ENCODE peak calls at places on chromosomes 12 and 14, in five cellular contexts. C is mammary epithelial cell, N is astrocyte of the spinal cord, I is right lobe of liver, W is progenitor cell of endocrine pancreas. Y is an unnamed sample.

GRCh38 chr12:27785882-27786570 is 6.0 kb upstream of the MANSC4 start:
- DNase-seq in N (peak), W (no peak), C (peak), I (no peak), Y (no peak)

GRCh38 chr12:17588968-17589367 is 501.0 kb downstream of the RERGL start:
- DNase-seq in W (no peak), I (no peak), N (no peak), C (peak), Y (no peak)

GRCh38 chr14:65156568-65157366 is 54.5 kb upstream of the MAX start:
- DNase-seq in W (no peak), I (peak), N (peak), C (peak), Y (no peak)

GRCh38 chr14:66596241-66596985 is 88.5 kb downstream of the GPHN start:
- DNase-seq in N (no peak), I (no peak), C (no peak), W (no peak), Y (no peak)

GRCh38 chr12:131882804-131883520 is 11.5 kb upstream of the ULK1 start:
- DNase-seq in C (no peak), W (no peak), I (no peak), N (no peak), Y (no peak)

GRCh38 chr12:72546106-72546505 is 273.9 kb downstream of the TRHDE start:
- DNase-seq in W (no peak), I (no peak), N (peak), C (no peak), Y (no peak)

GRCh38 chr14:91342243-91342760 is 75.3 kb downstream of the CCDC88C start:
- DNase-seq in W (no peak), I (no peak), N (no peak), C (no peak), Y (no peak)

GRCh38 chr12:102468261-102468940 is 12.0 kb downstream of the IGF1 start:
- DNase-seq in W (no peak), N (peak), C (no peak), I (no peak), Y (no peak)

GRCh38 chr12:100608776-100609175 is 35.3 kb downstream of the GAS2L3 start:
- DNase-seq in W (no peak), N (no peak), I (no peak), C (no peak), Y (no peak)

GRCh38 chr12:23186950-23187349 is 562.0 kb downstream of the ETNK1 start:
- DNase-seq in W (no peak), C (no peak), I (no peak), N (no peak), Y (no peak)

GRCh38 chr14:77730976-77731497 is 23.1 kb downstream of the SLIRP start:
- DNase-seq in N (no peak), C (no peak), I (no peak), W (no peak), Y (no peak)

GRCh38 chr12:20342111-20342510 is 26.2 kb upstream of the PDE3A start:
- DNase-seq in I (no peak), W (no peak), N (no peak), C (no peak), Y (no peak)

GRCh38 chr14:29242755-29243340 is 476.3 kb downstream of the FOXG1 start:
- DNase-seq in C (no peak), I (no peak), W (no peak), N (peak), Y (no peak)

GRCh38 chr12:128455849-128456248 is 188.9 kb downstream of the TMEM132C start:
- DNase-seq in I (no peak), W (no peak), N (no peak), C (no peak), Y (no peak)

GRCh38 chr14:50123062-50123461 is 6.7 kb upstream of the VCPKMT start:
- DNase-seq in C (no peak), W (no peak), N (no peak), I (no peak), Y (no peak)

GRCh38 chr12:55931317-55931779 is 386 bp downstream of the DGKA start:
- DNase-seq in C (no peak), W (no peak), N (no peak), I (no peak), Y (no peak)

GRCh38 chr12:51871918-51872688 is 15.8 kb upstream of the ANKRD33 start:
- DNase-seq in I (no peak), C (no peak), N (no peak), W (no peak), Y (no peak)

GRCh38 chr14:51293149-51293925 is 53.3 kb downstream of the TMX1 start:
- DNase-seq in I (no peak), C (peak), W (no peak), N (peak), Y (no peak)

GRCh38 chr12:132000286-132000872 is 50.6 kb downstream of the EP400 start:
- DNase-seq in N (no peak), W (no peak), I (no peak), C (no peak), Y (no peak)

GRCh38 chr12:104877107-104877705 is 80.9 kb downstream of the SLC41A2 start:
- DNase-seq in W (no peak), N (peak), I (no peak), C (peak), Y (no peak)

GRCh38 chr14:56195219-56195618 is 77.0 kb downstream of the PELI2 start:
- DNase-seq in W (no peak), N (no peak), I (no peak), C (no peak), Y (no peak)

GRCh38 chr12:102095677-102096263 is 24.1 kb downstream of the NUP37 start:
- DNase-seq in W (no peak), N (peak), I (no peak), C (peak), Y (no peak)

GRCh38 chr14:57262117-57262516 is 6.6 kb downstream of the EXOC5 start:
- DNase-seq in I (no peak), C (no peak), W (no peak), N (no peak), Y (no peak)

DNA sequence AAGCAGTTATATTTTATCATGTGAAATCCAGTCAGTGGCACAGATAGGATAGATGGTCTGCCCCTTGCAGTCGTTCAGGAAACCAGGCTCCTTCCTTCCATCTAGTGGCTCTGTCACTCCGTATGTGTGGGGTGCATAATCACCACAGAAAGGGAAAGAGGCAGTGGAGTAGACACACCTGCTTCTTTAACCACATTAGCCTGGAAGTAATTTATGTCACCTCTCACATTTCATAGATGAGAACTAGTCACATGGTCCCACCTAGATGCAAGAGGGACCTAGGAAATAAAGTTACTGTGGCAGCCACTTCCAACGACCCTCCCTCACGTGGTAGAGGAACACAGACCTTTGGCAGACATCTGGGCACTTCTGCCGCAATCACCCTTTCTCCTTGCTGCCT is 14.2 kb upstream of the RNU6-8 start:
- DNase-seq in W (no peak), I (no peak), C (no peak), N (no peak), Y (no peak)
- TF ChIP-seq CTCF in W (no peak), I (no peak), C (no peak), N (no peak), Y (no peak)

GRCh38 chr14:61570961-61571299 is 124.4 kb upstream of the HIF1A start:
- DNase-seq in C (no peak), W (no peak), I (no peak), N (no peak), Y (no peak)
- TF ChIP-seq CTCF in C (no peak), W (no peak), I (no peak), N (no peak), Y (no peak)

DNA sequence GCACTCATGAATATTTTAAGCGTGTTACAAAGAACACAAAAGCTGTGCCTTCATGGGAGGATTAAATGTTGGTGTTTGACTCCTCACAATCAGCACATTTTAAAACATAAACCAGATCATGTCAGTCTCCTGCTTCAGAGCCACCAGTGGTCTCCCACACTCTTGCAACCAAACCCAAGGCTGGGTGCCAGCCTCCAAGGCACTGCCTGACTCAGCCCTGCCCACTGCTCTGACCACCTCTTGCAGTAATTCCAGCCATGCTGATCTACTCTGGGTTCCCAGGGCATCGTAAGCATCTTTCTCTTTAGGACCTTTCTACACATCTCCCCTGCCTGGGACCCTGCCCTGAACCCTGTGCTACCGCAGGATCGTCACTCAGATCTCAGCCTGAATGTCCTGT is 449.6 kb downstream of the RAD51B start:
- DNase-seq in I (no peak), W (no peak), C (no peak), N (peak), Y (no peak)
- TF ChIP-seq CTCF in I (no peak), W (no peak), C (no peak), N (no peak), Y (no peak)

GRCh38 chr14:68548194-68549056 is 244.4 kb downstream of the ZFP36L1 start:
- DNase-seq in N (peak), I (no peak), C (peak), W (no peak), Y (no peak)

GRCh38 chr14:68549966-68550705 is 242.7 kb downstream of the ZFP36L1 start:
- DNase-seq in W (no peak), I (no peak), N (peak), C (no peak), Y (no peak)

GRCh38 chr14:68546839-68547238 is 246.0 kb downstream of the ZFP36L1 start:
- DNase-seq in I (no peak), C (peak), N (peak), W (no peak), Y (no peak)

GRCh38 chr14:68549057-68549421 is 243.8 kb downstream of the ZFP36L1 start:
- DNase-seq in C (peak), W (no peak), I (no peak), N (peak), Y (no peak)

DNA sequence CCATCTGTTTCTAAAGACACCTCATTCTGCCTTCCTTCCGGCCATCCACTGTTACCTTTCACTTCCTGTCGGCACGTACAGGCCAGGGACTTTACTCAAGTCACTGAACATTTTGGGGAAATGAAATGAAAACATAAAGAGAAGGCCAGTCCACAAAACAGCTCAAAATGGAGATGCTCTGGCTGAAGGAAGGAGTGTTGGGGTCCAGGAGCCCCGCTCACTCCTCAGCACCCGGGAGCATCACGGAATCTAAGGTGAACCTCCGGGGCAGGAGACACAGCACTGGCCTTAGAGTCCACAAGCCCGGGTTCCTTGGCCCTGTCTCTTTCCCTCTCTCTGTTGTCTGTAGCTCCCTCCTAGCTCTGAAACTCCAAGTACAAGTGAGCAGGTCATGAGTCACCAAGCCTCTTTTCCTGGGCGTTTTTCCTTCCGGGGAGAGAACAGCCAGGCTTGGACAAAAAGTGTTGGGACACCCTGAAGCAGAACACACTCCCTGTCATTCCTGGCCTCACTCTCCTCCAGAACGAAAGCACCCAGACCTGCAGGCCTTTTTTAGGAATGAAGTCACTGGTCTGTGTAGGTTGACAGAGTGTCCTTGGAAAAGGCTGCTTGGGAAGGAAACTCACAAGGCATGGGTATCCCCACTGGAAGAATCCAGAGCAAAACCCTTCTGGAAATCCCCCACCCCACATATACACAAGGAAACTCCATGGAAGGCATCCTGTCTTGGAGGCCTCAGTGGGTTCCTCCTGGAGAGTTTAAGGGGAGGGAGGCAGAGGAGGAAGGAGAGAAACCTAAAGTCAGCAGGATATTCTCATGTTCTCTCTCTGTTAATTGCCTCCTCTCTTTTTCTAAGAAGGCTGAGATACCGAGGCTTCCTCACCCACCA is 245.3 kb downstream of the ZFP36L1 start:
- DNase-seq in I (no peak), N (peak), C (peak), W (no peak), Y (no peak)
- TF ChIP-seq CTCF in I (no peak), N (no peak), C (no peak), W (no peak), Y (no peak)

DNA sequence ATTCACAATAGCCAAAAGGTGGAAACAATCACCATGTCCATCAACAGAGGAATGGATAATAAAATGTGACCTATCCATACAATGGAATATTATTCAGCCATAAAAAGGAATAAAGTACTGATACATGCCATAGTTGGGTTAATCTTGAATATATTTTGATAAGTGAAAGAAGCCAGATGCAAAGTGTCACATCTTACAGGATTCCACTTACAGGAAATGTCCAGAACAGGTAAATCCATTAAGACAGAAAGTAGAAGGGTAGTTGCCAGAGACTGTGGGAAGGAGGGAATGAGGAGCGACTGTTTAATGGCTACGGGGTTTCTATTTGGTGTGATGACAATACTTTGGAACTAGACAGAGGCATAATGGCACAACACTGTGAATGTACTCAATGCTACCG is 171.6 kb downstream of the KSR2 start:
- DNase-seq in I (no peak), C (no peak), N (no peak), W (no peak), Y (no peak)
- TF ChIP-seq CTCF in I (no peak), C (no peak), N (no peak), W (no peak), Y (no peak)

DNA sequence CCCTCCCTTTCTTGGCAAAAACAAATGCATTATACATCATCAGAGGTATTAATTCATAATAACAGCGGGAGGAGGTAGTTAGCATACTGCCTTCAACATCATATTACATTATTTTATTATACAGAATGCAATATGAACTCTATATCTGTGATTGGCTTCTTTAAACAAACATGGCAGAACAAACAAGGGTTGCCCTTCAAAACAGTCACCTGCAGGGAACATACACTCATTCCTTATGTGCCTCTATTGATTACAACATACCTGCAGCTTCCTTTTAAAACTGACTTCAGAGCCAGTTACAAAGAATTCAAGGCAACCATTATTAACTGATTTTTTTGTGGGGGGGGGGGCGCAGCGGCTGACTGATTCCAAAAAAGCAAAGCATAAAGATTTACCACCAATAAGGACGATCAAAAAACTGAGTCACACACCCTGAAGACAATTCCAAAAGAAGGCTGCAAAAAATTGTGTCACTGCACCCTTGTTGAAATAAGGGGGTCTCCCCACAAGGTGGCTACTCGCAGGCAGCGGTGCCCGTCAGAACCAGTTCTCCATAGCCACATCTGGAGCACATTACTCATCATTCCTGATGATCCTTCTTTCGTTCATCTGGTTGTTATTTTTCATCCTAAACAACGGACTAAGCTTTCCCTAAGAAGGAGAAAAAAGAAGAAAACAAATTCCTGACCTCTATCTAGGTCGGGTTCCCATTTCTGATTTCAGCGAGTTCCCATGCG is 51.8 kb downstream of the SMUG1 start:
- DNase-seq in C (no peak), I (no peak), N (no peak), W (no peak), Y (no peak)
- TF ChIP-seq CTCF in C (no peak), I (no peak), N (no peak), W (peak), Y (no peak)

DNA sequence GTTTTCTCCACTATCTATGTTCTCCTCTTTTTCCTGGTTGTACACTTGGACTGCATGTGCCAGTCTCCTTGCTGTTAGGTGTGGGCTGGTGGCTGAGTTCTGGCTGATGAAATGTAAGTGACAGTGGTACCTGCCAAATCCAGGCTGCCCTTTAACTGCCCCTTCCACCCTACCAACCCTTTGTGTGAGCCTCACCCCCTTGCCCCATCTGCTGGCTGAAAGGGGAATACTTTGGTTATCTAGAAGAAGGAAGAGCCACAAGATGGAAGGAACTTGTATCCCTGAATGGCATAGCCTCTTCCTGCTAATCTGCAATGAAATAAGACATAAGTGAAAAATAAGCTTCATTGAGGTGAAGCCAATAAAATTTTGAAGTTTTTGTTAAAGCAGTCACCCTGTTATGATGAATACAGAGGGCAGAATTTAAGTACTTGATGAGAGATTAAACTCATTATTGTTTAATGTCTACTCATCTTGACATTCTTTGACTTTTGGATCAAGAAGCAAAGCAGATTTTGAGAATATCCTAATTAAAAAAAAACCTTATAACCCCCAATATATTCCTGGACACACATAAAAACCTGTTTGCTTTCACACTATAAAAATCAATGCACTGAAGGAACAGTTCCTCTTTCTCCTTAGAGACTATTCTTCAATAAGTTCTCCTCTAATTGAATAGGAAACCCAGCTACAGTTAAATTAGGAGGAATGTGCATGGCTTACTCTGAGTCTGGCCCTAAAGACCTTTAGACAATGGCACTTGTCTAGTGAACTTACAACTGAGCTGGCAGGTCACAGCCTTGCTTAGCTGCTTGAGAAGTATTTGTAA is 262.6 kb upstream of the BTG1 start:
- DNase-seq in I (peak), W (no peak), C (peak), N (no peak), Y (no peak)
- TF ChIP-seq CTCF in I (peak), W (peak), C (peak), N (peak), Y (no peak)

GRCh38 chr12:45745861-45746277 is 16.4 kb downstream of the ARID2 start:
- DNase-seq in N (peak), C (peak), I (no peak), W (no peak), Y (no peak)
- TF ChIP-seq CTCF in N (peak), C (peak), I (no peak), W (peak), Y (no peak)

DNA sequence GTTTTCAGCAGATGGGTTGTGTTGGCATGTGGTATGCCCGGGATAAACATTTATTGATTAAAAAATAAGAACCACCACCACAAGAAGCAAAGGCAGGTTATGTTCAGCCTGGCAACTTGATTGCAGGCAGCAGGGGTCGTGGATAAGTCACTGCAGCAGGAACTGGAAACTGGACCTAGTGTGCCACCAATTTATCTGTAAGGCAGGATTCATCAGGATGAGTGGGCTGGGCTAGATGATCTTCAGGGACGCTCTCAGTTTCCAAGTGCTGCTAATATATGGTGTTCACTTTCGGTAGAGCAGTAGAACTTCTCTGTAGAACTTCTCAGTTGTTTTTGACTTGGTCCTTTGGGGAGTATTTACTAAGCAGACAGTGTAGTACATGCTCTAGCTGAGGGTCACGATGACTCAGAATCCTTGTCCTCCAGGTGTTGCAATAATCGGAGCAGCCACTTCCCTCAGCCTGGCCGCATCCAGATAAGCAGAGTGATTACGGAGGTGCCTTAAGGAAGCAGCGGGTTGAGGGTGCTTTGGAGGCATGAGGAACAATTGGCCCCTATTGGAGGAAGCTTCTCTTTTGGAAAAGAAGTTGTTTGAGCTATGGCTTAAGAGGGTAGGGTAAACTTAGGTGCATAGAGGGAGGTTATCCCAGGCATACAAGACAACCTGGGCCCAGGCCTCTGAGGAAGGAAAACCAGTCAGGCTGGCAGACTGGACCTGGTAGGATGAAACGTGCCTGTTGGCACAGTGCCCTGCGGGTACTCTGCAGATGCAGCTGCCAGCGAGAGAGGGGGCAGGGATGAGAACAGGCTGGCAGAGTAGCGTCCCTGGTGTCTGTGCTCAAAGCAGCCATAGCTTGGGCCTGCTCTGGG is 104.0 kb downstream of the GPR135 start:
- DNase-seq in C (peak), I (peak), W (no peak), N (peak), Y (no peak)
- TF ChIP-seq CTCF in C (peak), I (no peak), W (no peak), N (no peak), Y (no peak)

Y was measured in activated B cell treated with CpG ODN at 0.5 μM for 24 hours.